ENCODE peak calls at places on chromosomes 13 and 19, in four cellular contexts. Y, U, E and R are unnamed samples. For H3K4me1, the result is how much of the 10 kb centered on the place peaks cover.

GRCh38 chr13:37995052-37995451 is 125.5 kb upstream of the TRPC4 start:
- DNase-seq in Y (peak), U (peak), E (no peak), R (peak)

GRCh38 chr19:36213793-36214387 is 575 bp downstream of the ZNF565 start:
- DNase-seq in Y (no peak), U (peak), E (peak), R (peak)

GRCh38 chr13:97259787-97260641 is 37.9 kb downstream of the MBNL2 start:
- DNase-seq in Y (no peak), U (peak), E (peak), R (peak)

GRCh38 chr19:41957838-41958366 is 1.2 kb downstream of the RABAC1 start:
- DNase-seq in Y (peak), U (peak), E (peak), R (peak)

GRCh38 chr19:29812881-29813275 is 1.1 kb downstream of the CCNE1 start:
- DNase-seq in Y (no peak), U (no peak), E (no peak), R (no peak)

GRCh38 chr19:7917292-7918061 is 2.7 kb upstream of the SNAPC2 start:
- DNase-seq in Y (peak), U (peak), E (peak), R (peak)

GRCh38 chr13:38697628-38698333 is 10.9 kb downstream of the FREM2 start:
- DNase-seq in Y (peak), U (no peak), E (no peak), R (no peak)

GRCh38 chr13:104869501-104869900 is 1666.0 kb downstream of the EFNB2 start:
- DNase-seq in Y (no peak), U (peak), E (no peak), R (no peak)

GRCh38 chr13:98977568-98978270 is at the start of gene DOCK9:
- DNase-seq in Y (peak), U (peak), E (no peak), R (peak)

GRCh38 chr13:60627071-60627686 is 230.2 kb downstream of the TDRD3 start:
- DNase-seq in Y (peak), U (peak), E (peak), R (peak)

GRCh38 chr19:38683393-38684077 is 36.1 kb downstream of the ACTN4 start:
- DNase-seq in Y (peak), U (peak), E (peak), R (peak)

GRCh38 chr19:38930776-38931761 is at the start of gene MRPS12:
- DNase-seq in Y (peak), U (peak), E (peak), R (peak)

GRCh38 chr19:39512964-39513363 is 2.0 kb upstream of the SELENOV start:
- DNase-seq in Y (no peak), U (no peak), E (no peak), R (no peak)

GRCh38 chr19:16367269-16367683 is 42.6 kb downstream of the KLF2 start:
- DNase-seq in Y (no peak), U (no peak), E (no peak), R (no peak)
- H3K4me2 ChIP-seq in Y (no peak), U (no peak), E (no peak), R (no peak)

DNA sequence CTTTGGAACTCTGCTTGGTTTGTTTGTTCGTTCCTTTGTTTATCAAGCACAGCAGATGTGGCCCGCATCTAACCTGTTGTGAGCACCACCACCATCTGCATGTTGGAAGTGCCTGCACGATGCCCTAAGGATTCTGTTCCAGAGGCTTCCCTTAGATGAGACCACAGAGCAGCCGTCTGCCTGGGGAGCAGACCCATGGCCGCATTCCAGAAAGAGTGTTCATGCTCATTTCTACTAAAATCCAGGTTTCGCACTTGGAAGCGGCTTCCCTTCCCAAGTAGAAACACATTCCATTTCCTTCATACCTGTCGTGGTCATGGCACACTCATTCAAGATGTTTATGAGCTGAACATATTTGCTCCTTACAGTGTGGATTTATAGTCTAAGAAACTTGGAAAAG is 27.2 kb downstream of the COL4A2 start:
- DNase-seq in Y (no peak), U (peak), E (no peak), R (no peak)
- H3K4me1 ChIP-seq in Y (under half), U (under half), E (under half), R (under half)

GRCh38 chr13:44365008-44365407 is 8.6 kb upstream of the SERP2 start:
- DNase-seq in Y (no peak), U (peak), E (no peak), R (no peak)
- H3K4me2 ChIP-seq in Y (peak), U (peak), E (peak), R (no peak)

GRCh38 chr13:110116072-110116487 is 190.9 kb downstream of the COL4A1 start:
- DNase-seq in Y (peak), U (no peak), E (peak), R (peak)

GRCh38 chr13:110121312-110122083 is 185.5 kb downstream of the COL4A1 start:
- DNase-seq in Y (no peak), U (no peak), E (no peak), R (no peak)

GRCh38 chr13:110119943-110120905 is 186.7 kb downstream of the COL4A1 start:
- DNase-seq in Y (no peak), U (peak), E (peak), R (no peak)

GRCh38 chr13:110114351-110114750 is 192.6 kb downstream of the COL4A1 start:
- DNase-seq in Y (no peak), U (no peak), E (no peak), R (no peak)

GRCh38 chr13:110118106-110118505 is 188.9 kb downstream of the COL4A1 start:
- DNase-seq in Y (no peak), U (no peak), E (no peak), R (no peak)
- H3K4me1 ChIP-seq in Y (under half), U (under half), E (under half), R (under half)